ENCODE peak calls at places on chromosomes 13 and 19, in nine cellular contexts. L is OCI-LY7; T is uterus; J is heart left ventricle; F is body of pancreas; W is naive thymus-derived CD4-positive, alpha-beta T cell; P is caudate nucleus; E is adrenal gland; B is pancreas. Z is an unnamed sample.
A peak's percentile ranks its signal among the peaks of the same experiment; 100 is the strongest.

GRCh38 chr19:46426506-46427162 is 2.1 kb downstream of the PNMA8C start:
- DNase-seq in L (peak; percentile 80), T (peak; percentile 85), J (no peak), F (peak; percentile 88), W (peak; percentile 40), P (peak; percentile 87), E (peak; percentile 88), B (peak; percentile 79), Z (peak; percentile 67)

GRCh38 chr13:113734099-113734825 is 24.8 kb upstream of the TMEM255B start:
- DNase-seq in L (no peak), T (no peak), J (no peak), F (peak; percentile 10), W (no peak), P (no peak), E (no peak), B (no peak), Z (no peak)

GRCh38 chr13:52665325-52665724 is 12.7 kb downstream of the SUGT1 start:
- DNase-seq in L (peak; percentile 20), T (no peak), J (no peak), F (no peak), W (no peak), P (no peak), E (no peak), B (no peak), Z (no peak)

GRCh38 chr19:7115721-7116120 is 46.2 kb downstream of the ZNF557 start:
- DNase-seq in L (no peak), T (no peak), J (no peak), F (no peak), W (no peak), P (peak; percentile 89), E (no peak), B (no peak), Z (peak; percentile 75)

GRCh38 chr13:110010433-110011135 is 224.2 kb upstream of the IRS2 start:
- DNase-seq in L (no peak), T (no peak), J (no peak), F (no peak), W (no peak), P (no peak), E (no peak), B (no peak), Z (no peak)

GRCh38 chr19:17305517-17306284 is at the start of gene MRPL34:
- DNase-seq in L (peak; percentile 100), T (peak; percentile 95), J (peak; percentile 92), F (peak; percentile 99), W (peak; percentile 90), P (peak; percentile 97), E (peak; percentile 99), B (peak; percentile 99), Z (peak; percentile 96)

GRCh38 chr13:85367887-85368286 is 431.3 kb downstream of the SLITRK6 start:
- DNase-seq in L (no peak), T (no peak), J (no peak), F (no peak), W (no peak), P (no peak), E (no peak), B (no peak), Z (no peak)

GRCh38 chr19:36196249-36196648 is 18.2 kb downstream of the ZNF565 start:
- DNase-seq in L (peak; percentile 55), T (no peak), J (no peak), F (no peak), W (no peak), P (no peak), E (no peak), B (no peak), Z (no peak)

GRCh38 chr13:28568286-28568685 is 73.4 kb upstream of the FLT1 start:
- DNase-seq in L (no peak), T (peak; percentile 17), J (peak; percentile 65), F (peak; percentile 86), W (no peak), P (peak; percentile 25), E (peak; percentile 69), B (peak; percentile 79), Z (peak; percentile 28)

GRCh38 chr19:48090281-48090802 is 20.3 kb downstream of the PLA2G4C start:
- DNase-seq in L (no peak), T (no peak), J (no peak), F (no peak), W (no peak), P (peak; percentile 45), E (no peak), B (no peak), Z (no peak)

GRCh38 chr13:34671136-34671535 is 270.9 kb upstream of the NBEA start:
- DNase-seq in L (no peak), T (no peak), J (peak; percentile 53), F (no peak), W (no peak), P (peak; percentile 3), E (peak; percentile 70), B (no peak), Z (peak; percentile 45)

GRCh38 chr19:48872884-48873475 is 759 bp downstream of the PPP1R15A start:
- DNase-seq in L (peak; percentile 89), T (peak; percentile 88), J (peak; percentile 91), F (peak; percentile 93), W (peak; percentile 68), P (peak; percentile 41), E (peak; percentile 96), B (peak; percentile 83), Z (peak; percentile 27)

GRCh38 chr13:33677215-33677614 is 140.7 kb upstream of the RFC3 start:
- DNase-seq in L (no peak), T (no peak), J (no peak), F (no peak), W (no peak), P (no peak), E (no peak), B (no peak), Z (no peak)

GRCh38 chr19:40908981-40909380 is 26.9 kb upstream of the CYP2A7 start:
- DNase-seq in L (no peak), T (no peak), J (peak; percentile 23), F (no peak), W (no peak), P (no peak), E (peak; percentile 74), B (peak; percentile 23), Z (no peak)

GRCh38 chr13:61477619-61478018 is 62.0 kb upstream of the PCDH20 start:
- DNase-seq in L (no peak), T (no peak), J (no peak), F (no peak), W (no peak), P (no peak), E (no peak), B (no peak), Z (no peak)

GRCh38 chr19:49447485-49448431 is 3.9 kb downstream of the PIH1D1 start:
- DNase-seq in L (peak; percentile 80), T (peak; percentile 67), J (no peak), F (no peak), W (no peak), P (no peak), E (no peak), B (no peak), Z (no peak)

GRCh38 chr19:1224847-1225246 is 13.0 kb downstream of the CBARP start:
- DNase-seq in L (no peak), T (no peak), J (no peak), F (no peak), W (no peak), P (no peak), E (no peak), B (no peak), Z (no peak)

GRCh38 chr19:1226227-1226518 is 11.6 kb downstream of the CBARP start:
- DNase-seq in L (no peak), T (no peak), J (no peak), F (no peak), W (no peak), P (no peak), E (no peak), B (no peak), Z (no peak)

GRCh38 chr19:1224047-1224825 is 13.6 kb downstream of the CBARP start:
- DNase-seq in L (no peak), T (no peak), J (no peak), F (no peak), W (no peak), P (no peak), E (no peak), B (no peak), Z (no peak)

GRCh38 chr19:1226522-1227312 is 11.1 kb downstream of the CBARP start:
- DNase-seq in L (no peak), T (no peak), J (no peak), F (no peak), W (no peak), P (no peak), E (no peak), B (no peak), Z (no peak)

DNA sequence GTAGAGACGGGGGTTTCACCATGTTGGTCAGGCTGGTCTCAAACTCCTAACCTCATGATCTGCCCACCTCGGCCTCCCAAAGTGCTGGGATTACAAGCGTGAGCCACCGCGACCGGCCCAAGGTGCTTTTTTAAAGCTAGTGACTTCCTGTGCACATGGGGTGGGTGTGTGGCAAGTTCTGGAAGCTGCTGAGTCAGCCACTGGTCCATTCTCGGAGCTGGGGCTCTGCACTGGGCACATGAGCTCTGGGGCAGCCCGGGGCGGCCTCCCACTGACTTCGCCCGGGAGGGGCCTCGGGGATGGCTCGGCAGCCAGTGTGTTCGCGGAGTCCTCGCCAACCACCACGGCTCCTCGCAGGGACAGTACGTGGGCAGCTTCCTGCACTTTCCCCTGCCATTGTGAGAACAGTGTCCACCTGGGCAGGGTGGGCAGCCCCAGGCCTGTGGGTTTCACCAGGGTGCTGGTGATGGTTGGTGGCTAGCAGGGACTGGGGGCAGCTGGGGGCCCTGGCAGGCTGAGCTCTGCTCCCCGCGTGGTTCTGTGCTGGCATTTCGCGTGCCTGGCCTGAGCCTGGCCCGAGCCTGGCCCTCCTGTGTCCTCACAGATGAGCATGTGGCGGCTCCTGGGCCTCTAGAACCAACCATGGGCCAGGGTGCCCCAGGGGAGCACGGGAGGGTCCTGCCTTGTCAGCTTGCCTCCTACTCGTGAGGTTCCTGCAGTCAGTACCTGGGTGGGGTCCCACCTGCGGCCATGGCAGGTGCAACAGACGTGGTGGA is 12.2 kb downstream of the CBARP start:
- DNase-seq in L (no peak), T (no peak), J (no peak), F (no peak), W (no peak), P (no peak), E (no peak), B (no peak), Z (no peak)
- H3K27ac ChIP-seq in L (no peak overlapping the region), T (no peak overlapping the region), J (no peak overlapping the region), F (no peak overlapping the region), W (no peak overlapping the region), P (no peak overlapping the region), E (no peak overlapping the region), B (no peak overlapping the region), Z (no peak overlapping the region)

GRCh38 chr19:55578761-55579747 is 1.6 kb downstream of the ZNF579 start:
- DNase-seq in L (no peak), T (no peak), J (no peak), F (no peak), W (no peak), P (no peak), E (no peak), B (no peak), Z (no peak)
- H3K27ac ChIP-seq in L (peak overlapping the region; percentile 49), T (peak overlapping the region; percentile 95), J (peak overlapping the region; percentile 99), F (no peak overlapping the region), W (peak overlapping the region; percentile 87), P (no peak overlapping the region), E (no peak overlapping the region), B (no peak overlapping the region), Z (no peak overlapping the region)

GRCh38 chr13:22062478-22063205 is 391.8 kb downstream of the FGF9 start:
- DNase-seq in L (no peak), T (no peak), J (no peak), F (no peak), W (no peak), P (no peak), E (peak; percentile 90), B (no peak), Z (no peak)
- H3K27ac ChIP-seq in L (no peak overlapping the region), T (no peak overlapping the region), J (no peak overlapping the region), F (no peak overlapping the region), W (peak overlapping the region; percentile 81), P (no peak overlapping the region), E (peak overlapping the region; percentile 88), B (no peak overlapping the region), Z (no peak overlapping the region)

GRCh38 chr19:2112516-2113320 is 16.0 kb downstream of the IZUMO4 start:
- DNase-seq in L (no peak), T (no peak), J (no peak), F (no peak), W (no peak), P (no peak), E (no peak), B (no peak), Z (no peak)
- H3K27ac ChIP-seq in L (no peak overlapping the region), T (no peak overlapping the region), J (no peak overlapping the region), F (no peak overlapping the region), W (no peak overlapping the region), P (no peak overlapping the region), E (no peak overlapping the region), B (no peak overlapping the region), Z (no peak overlapping the region)